ENCODE peak calls at places on chromosomes 5 and 9, in ten cellular contexts. T is substantia nigra; R is left cardiac atrium; N is amniotic stem cell; G is nephron progenitor cell; X is small intestine; Q is stimulated activated CD4-positive, alpha-beta T cell treated with anti-CD3 and anti-CD28 coated beads, Interleukin-4, amount 100 ng/mL, for 48 hours; L is RPMI7951; V is HEK293T; E is aorta. I is an unnamed sample.

GRCh38 chr9:89080193-89080592 is 88.9 kb downstream of the S1PR3 start:
- DNase-seq in L (peak), E (no peak), R (peak), V (no peak), G (no peak), X (no peak), N (no peak), T (no peak), Q (no peak), I (no peak)

GRCh38 chr5:64147849-64148441 is 17.7 kb upstream of the RNF180 start:
- DNase-seq in N (no peak), R (peak), E (peak), Q (no peak), X (peak), L (peak), V (peak), T (no peak), G (peak), I (peak)

GRCh38 chr5:130871346-130872086 is 293.5 kb downstream of the HINT1 start:
- DNase-seq in L (peak), V (peak), G (peak), E (no peak), Q (peak), N (peak), X (peak), R (peak), T (no peak), I (no peak)

GRCh38 chr9:38215465-38215864 is 146.4 kb upstream of the SHB start:
- DNase-seq in V (no peak), E (no peak), R (no peak), G (no peak), N (no peak), L (no peak), Q (no peak), T (no peak), X (no peak), I (no peak)

GRCh38 chr9:111661802-111662491 is 542 bp downstream of the GNG10 start:
- DNase-seq in L (peak), T (no peak), X (peak), N (peak), G (no peak), Q (peak), R (peak), E (peak), V (peak), I (no peak)

GRCh38 chr9:69815313-69815712 is 5.3 kb upstream of the CFAP95 start:
- DNase-seq in X (no peak), R (no peak), E (no peak), G (no peak), Q (no peak), T (no peak), N (no peak), L (no peak), V (no peak), I (no peak)

GRCh38 chr5:2711446-2712425 is 39.7 kb downstream of the IRX2 start:
- DNase-seq in X (no peak), V (no peak), T (no peak), E (no peak), R (no peak), L (no peak), Q (no peak), G (no peak), N (no peak), I (no peak)

GRCh38 chr9:38435526-38435925 is 11.3 kb upstream of the IGFBPL1 start:
- DNase-seq in T (no peak), L (no peak), X (no peak), R (no peak), E (no peak), V (no peak), N (no peak), Q (no peak), G (no peak), I (no peak)

GRCh38 chr5:179730852-179731251 is 1.8 kb upstream of the MAML1 start:
- DNase-seq in T (no peak), G (no peak), V (no peak), E (no peak), X (no peak), Q (no peak), N (no peak), R (no peak), L (no peak), I (no peak)

GRCh38 chr9:108953983-108954574 is 19.9 kb downstream of the ABITRAM start:
- DNase-seq in L (peak), T (no peak), R (no peak), Q (no peak), X (peak), V (peak), N (peak), G (no peak), E (no peak), I (peak)

GRCh38 chr5:132102944-132103343 is 29.4 kb downstream of the CSF2 start:
- DNase-seq in E (no peak), Q (no peak), V (no peak), T (no peak), R (no peak), G (no peak), L (no peak), X (no peak), N (no peak), I (no peak)

GRCh38 chr5:173165193-173165988 is 21.1 kb downstream of the BNIP1 start:
- DNase-seq in G (no peak), R (no peak), E (no peak), N (no peak), L (no peak), X (peak), Q (no peak), V (no peak), T (no peak), I (no peak)

GRCh38 chr5:115655994-115656393 is 30.2 kb upstream of the TMED7 start:
- DNase-seq in V (no peak), N (no peak), T (no peak), E (no peak), L (no peak), Q (no peak), R (no peak), G (no peak), X (no peak), I (no peak)

GRCh38 chr5:176823869-176824412 is 13.6 kb downstream of the UNC5A start:
- DNase-seq in V (no peak), R (no peak), G (no peak), N (no peak), X (no peak), Q (no peak), L (no peak), T (no peak), E (no peak), I (no peak)

GRCh38 chr9:134381671-134382505 is 55.6 kb downstream of the RXRA start:
- DNase-seq in G (no peak), X (peak), V (no peak), N (no peak), E (no peak), T (no peak), L (no peak), R (peak), Q (no peak), I (no peak)

GRCh38 chr5:90915393-90915792 is 356.8 kb downstream of the ADGRV1 start:
- DNase-seq in V (no peak), N (no peak), Q (no peak), E (no peak), R (no peak), L (no peak), G (no peak), X (no peak), T (no peak), I (no peak)

GRCh38 chr9:122941560-122942234 is 877 bp downstream of the RABGAP1 start:
- DNase-seq in Q (no peak), N (no peak), L (peak), V (no peak), T (no peak), R (no peak), E (no peak), X (peak), G (no peak), I (no peak)

GRCh38 chr5:107888541-107888940 is 217.8 kb upstream of the EFNA5 start:
- DNase-seq in T (no peak), G (no peak), L (no peak), V (no peak), X (no peak), R (no peak), Q (no peak), E (no peak), N (no peak), I (no peak)

GRCh38 chr5:88727705-88728313 is 155.2 kb downstream of the MEF2C start:
- DNase-seq in G (no peak), E (no peak), X (peak), T (no peak), Q (no peak), N (no peak), R (no peak), V (no peak), L (peak), I (peak)

GRCh38 chr9:124284237-124284831 is 26.6 kb downstream of the NEK6 start:
- DNase-seq in L (no peak), T (no peak), R (no peak), N (no peak), G (no peak), V (no peak), X (no peak), E (no peak), Q (no peak), I (no peak)

GRCh38 chr5:157912621-157913325 is 53.8 kb upstream of the CLINT1 start:
- DNase-seq in X (peak), G (peak), T (no peak), R (no peak), L (no peak), E (no peak), N (no peak), V (no peak), Q (no peak), I (no peak)

I was measured in NCI-H526 treated with DMSO at 0.1 percent for 48 hours.